ENCODE peak calls at places on chromosomes 12 and 14, in ten cellular contexts. Y is HS-5; B is Calu3; J is SHP77; P is ovary; I is activated CD4-positive, alpha-beta T cell treated with anti-CD3 and anti-CD28 coated beads, Interleukin-2, amount 10 ng/mL, durations not matched to agents 7 days and 5 days; F is mesenteric fat pad; K is hippocampal formation; U is cardiac muscle cell; H is NCI-H1436. D is an unnamed sample.
A peak's percentile ranks its signal among the peaks of the same experiment; 100 is the strongest.

GRCh38 chr14:99175331-99176155 is 96.5 kb downstream of the BCL11B start:
- DNase-seq in Y (no peak), B (no peak), J (no peak), P (no peak), I (no peak), F (peak; percentile 86), K (no peak), U (no peak), H (no peak), D (no peak)

GRCh38 chr12:8038659-8039114 is 6.2 kb downstream of the FOXJ2 start:
- DNase-seq in Y (no peak), B (peak; percentile 37), J (peak; percentile 69), P (no peak), I (peak; percentile 49), F (no peak), K (peak; percentile 32), U (peak; percentile 93), H (peak; percentile 7), D (no peak)

GRCh38 chr14:93764211-93764659 is 24.1 kb downstream of the PRIMA1 start:
- DNase-seq in Y (no peak), B (no peak), J (no peak), P (no peak), I (no peak), F (no peak), K (no peak), U (peak; percentile 51), H (no peak), D (no peak)

GRCh38 chr12:69966839-69967238 is 141.8 kb downstream of the MYRFL start:
- DNase-seq in Y (no peak), B (no peak), J (no peak), P (no peak), I (no peak), F (no peak), K (no peak), U (no peak), H (no peak), D (no peak)

GRCh38 chr14:56202256-56202655 is 84.0 kb downstream of the PELI2 start:
- DNase-seq in Y (no peak), B (no peak), J (no peak), P (no peak), I (no peak), F (no peak), K (no peak), U (no peak), H (no peak), D (no peak)

GRCh38 chr14:61616524-61617185 is 78.7 kb upstream of the HIF1A start:
- DNase-seq in Y (no peak), B (no peak), J (no peak), P (no peak), I (no peak), F (no peak), K (no peak), U (no peak), H (no peak), D (no peak)

GRCh38 chr14:78764240-78764639 is 594.1 kb downstream of the NRXN3 start:
- DNase-seq in Y (peak; percentile 64), B (peak; percentile 46), J (no peak), P (no peak), I (no peak), F (no peak), K (no peak), U (no peak), H (no peak), D (no peak)

GRCh38 chr14:69535230-69535848 is 39.3 kb downstream of the CCDC177 start:
- DNase-seq in Y (peak; percentile 16), B (peak; percentile 52), J (peak; percentile 55), P (peak; percentile 28), I (no peak), F (no peak), K (peak; percentile 45), U (peak; percentile 68), H (peak; percentile 12), D (peak; percentile 54)